ENCODE peak calls at places on chromosomes 3 and 15, in four cellular contexts. One of them, this sample, is unnamed.

GRCh38 chr15:69300129-69300588 is 1.4 kb downstream of the PAQR5 start:
- DNase-seq in thoracic aorta: no peak
- DNase-seq in stomach: peak
- DNase-seq in SK-N-SH: no peak
- DNase-seq in this sample: no peak

GRCh38 chr15:100558771-100559254 is 30.1 kb upstream of the CERS3 start:
- DNase-seq in thoracic aorta: no peak
- DNase-seq in SK-N-SH: no peak
- DNase-seq in stomach: no peak
- DNase-seq in this sample: no peak

GRCh38 chr15:85667491-85668424 is 127.0 kb downstream of the KLHL25 start:
- DNase-seq in thoracic aorta: peak
- DNase-seq in SK-N-SH: no peak
- DNase-seq in stomach: no peak
- DNase-seq in this sample: peak

GRCh38 chr3:196645091-196645490 is 5.6 kb downstream of the NRROS start:
- DNase-seq in SK-N-SH: no peak
- DNase-seq in thoracic aorta: no peak
- DNase-seq in stomach: no peak
- DNase-seq in this sample: no peak

GRCh38 chr3:126389112-126389791 is 5.5 kb upstream of the CFAP100 start:
- DNase-seq in stomach: peak
- DNase-seq in thoracic aorta: peak
- DNase-seq in SK-N-SH: peak
- DNase-seq in this sample: peak

GRCh38 chr3:38588995-38589937 is 60.2 kb downstream of the SCN5A start:
- DNase-seq in thoracic aorta: no peak
- DNase-seq in stomach: peak
- DNase-seq in SK-N-SH: no peak
- DNase-seq in this sample: no peak

GRCh38 chr3:118075873-118076272 is 958.8 kb downstream of the IGSF11 start:
- DNase-seq in SK-N-SH: no peak
- DNase-seq in thoracic aorta: no peak
- DNase-seq in stomach: no peak
- DNase-seq in this sample: no peak

GRCh38 chr3:38578081-38578475 is 71.4 kb downstream of the SCN5A start:
- DNase-seq in stomach: peak
- DNase-seq in thoracic aorta: no peak
- DNase-seq in SK-N-SH: no peak
- DNase-seq in this sample: no peak

GRCh38 chr3:194201953-194202666 is 66.2 kb downstream of the HES1 start:
- DNase-seq in stomach: no peak
- DNase-seq in thoracic aorta: no peak
- DNase-seq in SK-N-SH: no peak
- DNase-seq in this sample: no peak

GRCh38 chr15:57580866-57581265 is 10.8 kb upstream of the MYZAP start:
- DNase-seq in SK-N-SH: no peak
- DNase-seq in thoracic aorta: no peak
- DNase-seq in stomach: no peak
- DNase-seq in this sample: no peak

GRCh38 chr3:119637679-119638525 is 22.5 kb downstream of the POPDC2 start:
- DNase-seq in SK-N-SH: peak
- DNase-seq in thoracic aorta: no peak
- DNase-seq in stomach: no peak
- DNase-seq in this sample: peak

GRCh38 chr3:178623666-178624255 is 87.5 kb downstream of the KCNMB2 start:
- DNase-seq in thoracic aorta: no peak
- DNase-seq in stomach: no peak
- DNase-seq in SK-N-SH: no peak
- DNase-seq in this sample: no peak

GRCh38 chr3:61530355-61530754 is 31.0 kb upstream of the PTPRG start:
- DNase-seq in SK-N-SH: peak
- DNase-seq in thoracic aorta: no peak
- DNase-seq in stomach: no peak
- DNase-seq in this sample: peak

GRCh38 chr3:38581774-38582173 is 67.7 kb downstream of the SCN5A start:
- DNase-seq in thoracic aorta: no peak
- DNase-seq in SK-N-SH: no peak
- DNase-seq in stomach: peak
- DNase-seq in this sample: no peak

GRCh38 chr3:185645596-185646381 is 59.7 kb downstream of the SENP2 start:
- DNase-seq in thoracic aorta: no peak
- DNase-seq in stomach: no peak
- DNase-seq in SK-N-SH: peak
- DNase-seq in this sample: no peak

GRCh38 chr3:39809181-39809994 is at the start of gene MYRIP:
- DNase-seq in thoracic aorta: no peak
- DNase-seq in SK-N-SH: peak
- DNase-seq in stomach: peak
- DNase-seq in this sample: no peak

GRCh38 chr3:12135029-12135634 is 23.6 kb downstream of the TIMP4 start:
- DNase-seq in thoracic aorta: no peak
- DNase-seq in stomach: peak
- DNase-seq in SK-N-SH: peak
- DNase-seq in this sample: peak

GRCh38 chr3:197888511-197888910 is 61.5 kb upstream of the RPL35A start:
- DNase-seq in SK-N-SH: no peak
- DNase-seq in stomach: no peak
- DNase-seq in thoracic aorta: no peak
- DNase-seq in this sample: no peak

GRCh38 chr3:44120721-44121582 is 120.7 kb upstream of the TOPAZ1 start:
- DNase-seq in stomach: no peak
- DNase-seq in SK-N-SH: no peak
- DNase-seq in thoracic aorta: no peak
- DNase-seq in this sample: no peak

GRCh38 chr15:32824777-32825176 is 107.0 kb downstream of the GREM1 start:
- DNase-seq in thoracic aorta: no peak
- DNase-seq in stomach: no peak
- DNase-seq in SK-N-SH: no peak
- DNase-seq in this sample: peak

GRCh38 chr3:66449411-66449931 is 51.4 kb downstream of the LRIG1 start:
- DNase-seq in SK-N-SH: no peak
- DNase-seq in stomach: peak
- DNase-seq in thoracic aorta: no peak
- DNase-seq in this sample: no peak

GRCh38 chr15:29692527-29692926 is 129.7 kb downstream of the TJP1 start:
- DNase-seq in SK-N-SH: no peak
- DNase-seq in thoracic aorta: no peak
- DNase-seq in stomach: no peak
- DNase-seq in this sample: no peak

GRCh38 chr15:79635897-79636596 is 203.9 kb downstream of the MINAR1 start:
- DNase-seq in stomach: no peak
- DNase-seq in SK-N-SH: no peak
- DNase-seq in thoracic aorta: no peak
- DNase-seq in this sample: no peak

GRCh38 chr15:77628010-77628409 is 4.7 kb downstream of the LINGO1 start:
- DNase-seq in thoracic aorta: no peak
- DNase-seq in stomach: no peak
- DNase-seq in SK-N-SH: no peak
- DNase-seq in this sample: no peak
- H3K4me3 ChIP-seq in thoracic aorta: no peak
- H3K4me3 ChIP-seq in stomach: no peak
- H3K4me3 ChIP-seq in SK-N-SH: no peak
- H3K4me3 ChIP-seq in this sample: no peak

GRCh38 chr3:23926736-23927135 is 9.8 kb downstream of the RPL15 start:
- DNase-seq in stomach: no peak
- DNase-seq in SK-N-SH: no peak
- DNase-seq in thoracic aorta: no peak
- DNase-seq in this sample: no peak
- TF ChIP-seq CTCF in stomach: no peak
- TF ChIP-seq CTCF in SK-N-SH: peak
- TF ChIP-seq CTCF in thoracic aorta: no peak
- TF ChIP-seq CTCF in this sample: no peak

GRCh38 chr3:146164951-146165350 is 4.0 kb upstream of the PLOD2 start:
- DNase-seq in SK-N-SH: no peak
- DNase-seq in stomach: no peak
- DNase-seq in thoracic aorta: no peak
- DNase-seq in this sample: no peak
- H3K4me3 ChIP-seq in SK-N-SH: peak
- H3K4me3 ChIP-seq in stomach: no peak
- H3K4me3 ChIP-seq in thoracic aorta: peak
- H3K4me3 ChIP-seq in this sample: no peak

GRCh38 chr3:147385059-147386012 is 21.0 kb downstream of the ZIC4 start:
- DNase-seq in stomach: no peak
- DNase-seq in thoracic aorta: no peak
- DNase-seq in SK-N-SH: no peak
- DNase-seq in this sample: no peak

GRCh38 chr3:147383617-147384016 is 22.7 kb downstream of the ZIC4 start:
- DNase-seq in stomach: no peak
- DNase-seq in SK-N-SH: no peak
- DNase-seq in thoracic aorta: no peak
- DNase-seq in this sample: no peak

GRCh38 chr3:147387550-147388394 is 18.6 kb downstream of the ZIC4 start:
- DNase-seq in thoracic aorta: no peak
- DNase-seq in SK-N-SH: no peak
- DNase-seq in stomach: no peak
- DNase-seq in this sample: no peak

GRCh38 chr3:147381610-147382009 is 24.7 kb downstream of the ZIC4 start:
- DNase-seq in stomach: no peak
- DNase-seq in SK-N-SH: no peak
- DNase-seq in thoracic aorta: no peak
- DNase-seq in this sample: no peak

GRCh38 chr3:147384210-147385058 is 21.9 kb downstream of the ZIC4 start:
- DNase-seq in stomach: no peak
- DNase-seq in SK-N-SH: no peak
- DNase-seq in thoracic aorta: no peak
- DNase-seq in this sample: no peak
- TF ChIP-seq CTCF in stomach: no peak
- TF ChIP-seq CTCF in SK-N-SH: peak
- TF ChIP-seq CTCF in thoracic aorta: no peak
- TF ChIP-seq CTCF in this sample: no peak

GRCh38 chr15:88612186-88612796 is 8.8 kb upstream of the AEN start:
- DNase-seq in thoracic aorta: no peak
- DNase-seq in stomach: no peak
- DNase-seq in SK-N-SH: no peak
- DNase-seq in this sample: no peak
- H3K4me3 ChIP-seq in thoracic aorta: no peak
- H3K4me3 ChIP-seq in stomach: no peak
- H3K4me3 ChIP-seq in SK-N-SH: no peak
- H3K4me3 ChIP-seq in this sample: no peak

This sample was measured in astrocyte of the cerebellum.